ENCODE peak calls at places on chromosomes 5 and 9, in four cellular contexts. A is HepG2, B is K562, N is H1. L is an unnamed sample.

GRCh38 chr5:10057356-10057755 is 192.3 kb downstream of the ATPSCKMT start:
- DNase-seq in B (no peak), A (no peak), N (no peak), L (no peak)

GRCh38 chr5:172860520-172861443 is 26.7 kb downstream of the ERGIC1 start:
- DNase-seq in B (no peak), N (no peak), A (no peak), L (no peak)

GRCh38 chr5:134609232-134609851 is 23.3 kb downstream of the SAR1B start:
- DNase-seq in B (no peak), A (no peak), N (no peak), L (peak; percentile 41)

GRCh38 chr9:107051392-107051791 is 188.4 kb downstream of the ZNF462 start:
- DNase-seq in A (no peak), N (no peak), B (no peak), L (no peak)

GRCh38 chr5:1033178-1033577 is 24.6 kb downstream of the NKD2 start:
- DNase-seq in N (no peak), A (no peak), B (no peak), L (no peak)

GRCh38 chr9:122949696-122950095 is 8.9 kb downstream of the RABGAP1 start:
- DNase-seq in B (no peak), A (no peak), N (no peak), L (no peak)

GRCh38 chr9:89523948-89524347 is 26.0 kb upstream of the SEMA4D start:
- DNase-seq in A (no peak), B (no peak), N (no peak), L (no peak)

GRCh38 chr5:37837101-37838032 is 2.5 kb downstream of the GDNF start:
- DNase-seq in B (peak; percentile 78), N (peak; percentile 90), A (no peak), L (no peak)

GRCh38 chr5:141657937-141658545 is 6.8 kb upstream of the FCHSD1 start:
- DNase-seq in A (peak; percentile 65), N (no peak), B (peak; percentile 62), L (no peak)

GRCh38 chr5:14868771-14869170 is 2.8 kb downstream of the ANKH start:
- DNase-seq in N (no peak), B (no peak), A (no peak), L (no peak)

GRCh38 chr5:115838885-115839518 is 2.4 kb downstream of the ATG12 start:
- DNase-seq in A (peak; percentile 61), N (no peak), B (peak; percentile 53), L (no peak)

GRCh38 chr5:9540791-9541190 is 5.1 kb downstream of the SEMA5A start:
- DNase-seq in A (no peak), B (no peak), N (no peak), L (no peak)

GRCh38 chr9:34079181-34079580 is 30.5 kb upstream of the UBAP2 start:
- DNase-seq in A (no peak), B (no peak), N (no peak), L (no peak)

GRCh38 chr5:171755354-171755821 is 30.2 kb upstream of the SMIM23 start:
- DNase-seq in B (no peak), N (no peak), A (peak; percentile 12), L (no peak)

GRCh38 chr5:163855754-163856153 is 350.3 kb downstream of the MAT2B start:
- DNase-seq in A (no peak), N (no peak), B (no peak), L (no peak)

GRCh38 chr5:11902304-11902703 is 1.9 kb downstream of the CTNND2 start:
- DNase-seq in A (no peak), N (no peak), B (no peak), L (no peak)

GRCh38 chr5:127431977-127432376 is 85.5 kb upstream of the PRRC1 start:
- DNase-seq in N (no peak), A (no peak), B (no peak), L (no peak)

GRCh38 chr9:125626187-125626586 is 80.8 kb downstream of the MAPKAP1 start:
- DNase-seq in A (no peak), B (peak; percentile 37), N (no peak), L (no peak)

GRCh38 chr5:119322948-119323629 is 32.7 kb upstream of the TNFAIP8 start:
- DNase-seq in B (peak; percentile 48), N (no peak), A (no peak), L (no peak)

GRCh38 chr9:128383791-128384190 is 12.6 kb downstream of the URM1 start:
- DNase-seq in N (no peak), A (no peak), B (no peak), L (no peak)

GRCh38 chr5:135423158-135423925 is 23.8 kb downstream of the DCANP1 start:
- DNase-seq in A (peak; percentile 36), N (no peak), B (no peak), L (no peak)

GRCh38 chr5:169423580-169424278 is 122.8 kb upstream of the SLIT3 start:
- DNase-seq in N (no peak), A (no peak), B (no peak), L (no peak)

DNA sequence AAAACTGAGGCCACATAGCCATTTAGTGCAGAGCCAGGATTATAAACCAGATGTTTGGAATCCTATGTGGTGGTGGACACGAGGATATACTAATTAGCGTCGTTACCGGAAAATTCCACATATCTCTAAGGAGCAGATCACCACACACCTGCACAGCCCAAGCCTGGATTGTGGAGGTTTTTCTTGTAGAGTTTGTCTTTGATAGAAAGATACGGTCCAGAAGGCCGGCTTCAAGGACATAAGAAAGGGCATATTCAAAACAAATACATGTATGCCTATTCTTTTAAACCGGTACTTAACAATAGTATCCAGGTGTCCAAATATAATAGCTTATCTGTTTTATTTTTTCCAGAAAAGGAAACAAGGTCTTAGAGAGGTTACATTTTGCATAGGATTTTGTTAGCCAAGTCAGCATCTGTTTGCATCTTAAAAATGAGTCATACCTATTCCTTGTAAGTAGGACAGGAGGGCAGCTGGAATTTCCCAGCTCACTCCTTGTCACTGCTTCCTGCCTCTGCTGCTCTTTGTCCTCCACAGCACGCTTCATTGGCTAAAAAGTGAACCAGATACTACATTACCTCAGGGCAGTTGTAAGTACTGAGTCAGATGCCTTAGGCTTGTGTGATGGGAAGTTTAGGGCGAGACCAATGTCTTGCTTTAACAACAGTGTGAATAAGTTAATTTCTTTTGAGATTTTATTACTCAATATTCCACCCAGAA is 3.6 kb downstream of the TMC1 start:
- DNase-seq in N (no peak), A (no peak), B (no peak), L (peak; percentile 76)
- TF ChIP-seq CBX5 in N (no peak), A (no peak), B (no peak), L (no peak)

GRCh38 chr5:44983006-44983405 is 174.3 kb downstream of the MRPS30 start:
- DNase-seq in N (no peak), B (no peak), A (no peak), L (no peak)

GRCh38 chr5:44991693-44992092 is 182.9 kb downstream of the MRPS30 start:
- DNase-seq in B (no peak), N (no peak), A (no peak), L (no peak)

GRCh38 chr5:44981708-44982107 is 173.0 kb downstream of the MRPS30 start:
- DNase-seq in N (no peak), A (no peak), B (no peak), L (no peak)

GRCh38 chr5:44987026-44987425 is 178.3 kb downstream of the MRPS30 start:
- DNase-seq in A (no peak), B (no peak), N (no peak), L (no peak)
- TF ChIP-seq SRF in A (no peak), B (no peak), N (no peak), L (no peak)

GRCh38 chr5:36177715-36178556 is 26.0 kb downstream of the SKP2 start:
- DNase-seq in A (peak; percentile 48), B (peak; percentile 17), N (no peak), L (no peak)

GRCh38 chr5:36179950-36180349 is 28.0 kb downstream of the SKP2 start:
- DNase-seq in N (no peak), A (no peak), B (no peak), L (no peak)

GRCh38 chr5:36174119-36174518 is 22.2 kb downstream of the SKP2 start:
- DNase-seq in N (no peak), B (no peak), A (no peak), L (no peak)

GRCh38 chr5:36175043-36175442 is 23.1 kb downstream of the SKP2 start:
- DNase-seq in A (no peak), N (no peak), B (no peak), L (no peak)

GRCh38 chr5:36177154-36177553 is 25.2 kb downstream of the SKP2 start:
- DNase-seq in B (no peak), A (no peak), N (no peak), L (peak; percentile 32)
- TF ChIP-seq CBX5 in B (no peak), A (no peak), N (no peak), L (peak; percentile 29)

GRCh38 chr5:78280261-78280660 is 14.2 kb downstream of the AP3B1 start:
- DNase-seq in B (no peak), N (no peak), A (no peak), L (no peak)
- TF ChIP-seq SRF in B (no peak), N (no peak), A (no peak), L (no peak)

GRCh38 chr9:4489562-4489918 is 728 bp upstream of the SLC1A1 start:
- DNase-seq in N (peak; percentile 53), A (no peak), B (no peak), L (no peak)
- TF ChIP-seq CBX5 in N (no peak), A (no peak), B (no peak), L (no peak)

GRCh38 chr9:110769667-110770066 is 101.1 kb downstream of the MUSK start:
- DNase-seq in A (no peak), N (no peak), B (no peak), L (no peak)

GRCh38 chr9:110765926-110766325 is 97.3 kb downstream of the MUSK start:
- DNase-seq in B (no peak), A (no peak), N (no peak), L (no peak)

GRCh38 chr9:110768887-110769286 is 100.3 kb downstream of the MUSK start:
- DNase-seq in A (no peak), B (no peak), N (no peak), L (no peak)

GRCh38 chr9:110764006-110764405 is 95.4 kb downstream of the MUSK start:
- DNase-seq in A (no peak), B (no peak), N (no peak), L (no peak)

DNA sequence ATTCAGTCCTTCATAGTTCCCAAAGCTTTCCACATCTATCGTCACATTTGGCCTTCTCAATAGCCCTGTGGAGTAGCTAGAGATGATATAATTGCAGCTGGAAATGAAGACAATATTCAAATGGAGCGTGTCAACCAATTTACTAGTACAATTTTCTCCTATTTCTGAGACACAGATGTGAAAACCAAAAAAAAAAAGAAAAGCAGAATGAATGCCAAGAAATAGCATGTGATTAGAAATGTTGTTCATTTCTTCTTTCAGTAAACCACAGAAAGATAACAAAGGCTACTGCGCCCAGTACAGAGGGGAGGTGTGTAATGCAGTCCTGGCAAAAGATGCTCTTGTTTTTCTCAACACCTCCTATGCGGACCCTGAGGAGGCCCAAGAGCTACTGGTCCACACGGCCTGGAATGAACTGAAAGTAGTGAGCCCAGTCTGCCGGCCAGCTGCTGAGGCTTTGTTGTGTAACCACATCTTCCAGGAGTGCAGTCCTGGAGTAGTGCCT is 99.0 kb downstream of the MUSK start:
- DNase-seq in A (no peak), B (no peak), N (no peak), L (no peak)
- TF ChIP-seq SRF in A (no peak), B (no peak), N (no peak), L (no peak)

GRCh38 chr9:95834281-95834907 is 41.1 kb upstream of the ERCC6L2 start:
- DNase-seq in N (no peak), B (peak; percentile 71), A (no peak), L (no peak)
- TF ChIP-seq CBX5 in N (no peak), B (no peak), A (no peak), L (no peak)

L was measured in GM12878.